ENCODE peak calls at places on chromosomes 6 and 20, in eight cellular contexts. E is neural crest cell; B is left colon; D is EL; H is H54; A is effector memory CD8-positive, alpha-beta T cell; Z is sigmoid colon; P is NCI-H2081. C is an unnamed sample.

GRCh38 chr20:46081074-46081473 is 8.7 kb downstream of the NCOA5 start:
- DNase-seq in A (no peak), P (no peak), D (no peak), Z (no peak), E (no peak), H (no peak), B (no peak), C (no peak)

GRCh38 chr6:145367149-145367548 is 368.2 kb downstream of the EPM2A start:
- DNase-seq in E (no peak), B (no peak), H (no peak), A (no peak), P (no peak), D (no peak), Z (no peak), C (no peak)

GRCh38 chr6:118397653-118398052 is 150.4 kb upstream of the PLN start:
- DNase-seq in A (no peak), P (no peak), B (no peak), Z (no peak), H (no peak), E (no peak), D (no peak), C (no peak)

GRCh38 chr6:163780993-163781392 is 366.5 kb downstream of the QKI start:
- DNase-seq in D (no peak), P (no peak), H (no peak), A (no peak), B (no peak), Z (peak), E (peak), C (no peak)

GRCh38 chr20:43767686-43768474 is 41.1 kb upstream of the GTSF1L start:
- DNase-seq in B (no peak), D (peak), Z (no peak), E (no peak), H (peak), A (no peak), P (no peak), C (no peak)

GRCh38 chr20:24469116-24470030 is at the start of gene SYNDIG1:
- DNase-seq in E (peak), A (no peak), P (no peak), B (no peak), D (no peak), H (no peak), Z (peak), C (no peak)

GRCh38 chr6:36956111-36956820 is 1.7 kb downstream of the PI16 start:
- DNase-seq in H (peak), A (no peak), E (no peak), D (no peak), P (no peak), B (no peak), Z (no peak), C (no peak)

GRCh38 chr6:105993769-105994521 is 92.2 kb upstream of the PRDM1 start:
- DNase-seq in B (peak), E (no peak), A (peak), P (no peak), H (no peak), Z (no peak), D (peak), C (no peak)

GRCh38 chr6:89057759-89058158 is 22.8 kb upstream of the PNRC1 start:
- DNase-seq in B (no peak), Z (no peak), D (no peak), E (no peak), P (no peak), H (no peak), A (no peak), C (no peak)